ENCODE peak calls at places on chromosomes 1 and 21, in four cellular contexts. One of them, this sample, is unnamed.

GRCh38 chr1:77412069-77412793 is 130.4 kb downstream of the AK5 start:
- DNase-seq in left ventricle myocardium inferior: no peak
- DNase-seq in lower leg skin: no peak
- DNase-seq in G401: no peak
- DNase-seq in this sample: no peak

GRCh38 chr1:29828526-29829447 is 592.5 kb downstream of the PTPRU start:
- DNase-seq in left ventricle myocardium inferior: no peak
- DNase-seq in G401: no peak
- DNase-seq in lower leg skin: peak
- DNase-seq in this sample: no peak

GRCh38 chr1:221824025-221824424 is 82.1 kb upstream of the DUSP10 start:
- DNase-seq in lower leg skin: no peak
- DNase-seq in left ventricle myocardium inferior: no peak
- DNase-seq in G401: no peak
- DNase-seq in this sample: no peak

GRCh38 chr1:39944410-39944809 is 10.5 kb upstream of the MFSD2A start:
- DNase-seq in left ventricle myocardium inferior: no peak
- DNase-seq in G401: no peak
- DNase-seq in lower leg skin: no peak
- DNase-seq in this sample: no peak

GRCh38 chr1:23469372-23469982 is 14.5 kb downstream of the ASAP3 start:
- DNase-seq in left ventricle myocardium inferior: peak
- DNase-seq in lower leg skin: no peak
- DNase-seq in G401: no peak
- DNase-seq in this sample: no peak

GRCh38 chr21:31927872-31928476 is 55.2 kb downstream of the HUNK start:
- DNase-seq in G401: no peak
- DNase-seq in left ventricle myocardium inferior: no peak
- DNase-seq in lower leg skin: peak
- DNase-seq in this sample: no peak

GRCh38 chr1:243582321-243582720 is 267.7 kb downstream of the AKT3 start:
- DNase-seq in lower leg skin: no peak
- DNase-seq in left ventricle myocardium inferior: no peak
- DNase-seq in G401: no peak
- DNase-seq in this sample: no peak

GRCh38 chr1:9717193-9718005 is 65.9 kb downstream of the PIK3CD start:
- DNase-seq in left ventricle myocardium inferior: peak
- DNase-seq in G401: no peak
- DNase-seq in lower leg skin: peak
- DNase-seq in this sample: no peak

GRCh38 chr1:190564117-190564516 is 86.5 kb upstream of the BRINP3 start:
- DNase-seq in left ventricle myocardium inferior: no peak
- DNase-seq in G401: no peak
- DNase-seq in lower leg skin: no peak
- DNase-seq in this sample: no peak

GRCh38 chr1:225707824-225708223 is 54.9 kb upstream of the ENAH start:
- DNase-seq in lower leg skin: no peak
- DNase-seq in left ventricle myocardium inferior: no peak
- DNase-seq in G401: no peak
- DNase-seq in this sample: no peak

GRCh38 chr21:18244721-18245486 is at the start of gene CHODL:
- DNase-seq in left ventricle myocardium inferior: peak
- DNase-seq in lower leg skin: no peak
- DNase-seq in G401: peak
- DNase-seq in this sample: peak

GRCh38 chr1:223872308-223872878 is 26.6 kb upstream of the TP53BP2 start:
- DNase-seq in G401: no peak
- DNase-seq in left ventricle myocardium inferior: no peak
- DNase-seq in lower leg skin: no peak
- DNase-seq in this sample: no peak

GRCh38 chr1:24536391-24536840 is 19.5 kb upstream of the NCMAP start:
- DNase-seq in left ventricle myocardium inferior: no peak
- DNase-seq in G401: no peak
- DNase-seq in lower leg skin: no peak
- DNase-seq in this sample: no peak

GRCh38 chr1:151513626-151514101 is 2.5 kb downstream of the CGN start:
- DNase-seq in left ventricle myocardium inferior: no peak
- DNase-seq in G401: no peak
- DNase-seq in lower leg skin: no peak
- DNase-seq in this sample: peak

GRCh38 chr1:110687244-110687643 is 12.5 kb upstream of the KCNA3 start:
- DNase-seq in left ventricle myocardium inferior: no peak
- DNase-seq in G401: no peak
- DNase-seq in lower leg skin: no peak
- DNase-seq in this sample: no peak

GRCh38 chr1:23273450-23274133 is 56.3 kb upstream of the HTR1D start:
- DNase-seq in G401: no peak
- DNase-seq in left ventricle myocardium inferior: no peak
- DNase-seq in lower leg skin: peak
- DNase-seq in this sample: no peak

GRCh38 chr1:208181259-208181816 is 62.8 kb downstream of the PLXNA2 start:
- DNase-seq in lower leg skin: no peak
- DNase-seq in left ventricle myocardium inferior: no peak
- DNase-seq in G401: no peak
- DNase-seq in this sample: no peak

GRCh38 chr1:153395136-153395685 is 4.3 kb upstream of the S100A8 start:
- DNase-seq in G401: no peak
- DNase-seq in lower leg skin: no peak
- DNase-seq in left ventricle myocardium inferior: peak
- DNase-seq in this sample: no peak

GRCh38 chr1:24914226-24915069 is 15.6 kb downstream of the RUNX3 start:
- DNase-seq in left ventricle myocardium inferior: no peak
- DNase-seq in G401: no peak
- DNase-seq in lower leg skin: no peak
- DNase-seq in this sample: no peak

GRCh38 chr1:92909321-92909720 is 51.9 kb downstream of the DIPK1A start:
- DNase-seq in left ventricle myocardium inferior: no peak
- DNase-seq in lower leg skin: no peak
- DNase-seq in G401: peak
- DNase-seq in this sample: no peak

This sample was measured in pancreas.